ENCODE peak calls at places on chromosomes 11 and 22, in ten cellular contexts. One of them, this sample, is unnamed.
A peak's percentile ranks its signal among the peaks of the same experiment; 100 is the strongest.

GRCh38 chr22:36194971-36195370 is 6.6 kb downstream of the APOL4 start:
- DNase-seq in C1 segment of cervical spinal cord: peak; percentile 42
- DNase-seq in cardiac fibroblast: peak; percentile 87
- DNase-seq in body of pancreas: peak; percentile 34
- DNase-seq in IMR-90: peak; percentile 77
- DNase-seq in amniotic stem cell: peak; percentile 32
- DNase-seq in activated naive CD4-positive, alpha-beta T cell: peak; percentile 7
- DNase-seq in chondrocyte: no peak
- DNase-seq in ACHN: peak; percentile 67
- DNase-seq in LNCaP clone FGC: no peak
- DNase-seq in this sample: no peak

GRCh38 chr11:68121067-68121899 is at the start of gene CHKA:
- DNase-seq in activated naive CD4-positive, alpha-beta T cell: peak; percentile 47
- DNase-seq in chondrocyte: no peak
- DNase-seq in C1 segment of cervical spinal cord: peak; percentile 87
- DNase-seq in body of pancreas: peak; percentile 93
- DNase-seq in LNCaP clone FGC: no peak
- DNase-seq in ACHN: peak; percentile 89
- DNase-seq in cardiac fibroblast: peak; percentile 95
- DNase-seq in amniotic stem cell: peak; percentile 77
- DNase-seq in IMR-90: peak; percentile 82
- DNase-seq in this sample: peak; percentile 97

GRCh38 chr11:85307381-85307780 is 319.8 kb downstream of the DLG2 start:
- DNase-seq in chondrocyte: no peak
- DNase-seq in ACHN: no peak
- DNase-seq in C1 segment of cervical spinal cord: no peak
- DNase-seq in cardiac fibroblast: no peak
- DNase-seq in body of pancreas: no peak
- DNase-seq in LNCaP clone FGC: no peak
- DNase-seq in activated naive CD4-positive, alpha-beta T cell: no peak
- DNase-seq in IMR-90: no peak
- DNase-seq in amniotic stem cell: no peak
- DNase-seq in this sample: no peak

GRCh38 chr11:774873-775592 is 2.3 kb downstream of the GATD1 start:
- DNase-seq in amniotic stem cell: no peak
- DNase-seq in cardiac fibroblast: peak; percentile 39
- DNase-seq in body of pancreas: no peak
- DNase-seq in ACHN: no peak
- DNase-seq in activated naive CD4-positive, alpha-beta T cell: no peak
- DNase-seq in chondrocyte: peak; percentile 79
- DNase-seq in LNCaP clone FGC: no peak
- DNase-seq in C1 segment of cervical spinal cord: no peak
- DNase-seq in IMR-90: peak; percentile 33
- DNase-seq in this sample: no peak

GRCh38 chr11:109808569-109808968 is 284.6 kb upstream of the ZC3H12C start:
- DNase-seq in ACHN: no peak
- DNase-seq in C1 segment of cervical spinal cord: no peak
- DNase-seq in amniotic stem cell: no peak
- DNase-seq in IMR-90: peak; percentile 51
- DNase-seq in activated naive CD4-positive, alpha-beta T cell: no peak
- DNase-seq in LNCaP clone FGC: no peak
- DNase-seq in cardiac fibroblast: peak; percentile 45
- DNase-seq in chondrocyte: no peak
- DNase-seq in body of pancreas: no peak
- DNase-seq in this sample: no peak

GRCh38 chr11:1510928-1511327 is 24.3 kb upstream of the MOB2 start:
- DNase-seq in body of pancreas: no peak
- DNase-seq in cardiac fibroblast: no peak
- DNase-seq in amniotic stem cell: no peak
- DNase-seq in IMR-90: no peak
- DNase-seq in chondrocyte: peak; percentile 39
- DNase-seq in activated naive CD4-positive, alpha-beta T cell: no peak
- DNase-seq in ACHN: no peak
- DNase-seq in C1 segment of cervical spinal cord: no peak
- DNase-seq in LNCaP clone FGC: no peak
- DNase-seq in this sample: no peak

GRCh38 chr11:65870706-65871681 is 1.6 kb downstream of the EFEMP2 start:
- DNase-seq in activated naive CD4-positive, alpha-beta T cell: no peak
- DNase-seq in chondrocyte: peak; percentile 87
- DNase-seq in ACHN: no peak
- DNase-seq in cardiac fibroblast: no peak
- DNase-seq in C1 segment of cervical spinal cord: no peak
- DNase-seq in LNCaP clone FGC: no peak
- DNase-seq in amniotic stem cell: no peak
- DNase-seq in IMR-90: no peak
- DNase-seq in body of pancreas: no peak
- DNase-seq in this sample: peak; percentile 73

GRCh38 chr11:45280449-45280848 is 5.7 kb downstream of the SYT13 start:
- DNase-seq in amniotic stem cell: no peak
- DNase-seq in body of pancreas: no peak
- DNase-seq in C1 segment of cervical spinal cord: no peak
- DNase-seq in IMR-90: peak; percentile 0
- DNase-seq in LNCaP clone FGC: no peak
- DNase-seq in ACHN: no peak
- DNase-seq in chondrocyte: no peak
- DNase-seq in activated naive CD4-positive, alpha-beta T cell: no peak
- DNase-seq in cardiac fibroblast: no peak
- DNase-seq in this sample: no peak

GRCh38 chr22:34971456-34971855 is 94.5 kb upstream of the ISX start:
- DNase-seq in chondrocyte: no peak
- DNase-seq in cardiac fibroblast: no peak
- DNase-seq in ACHN: no peak
- DNase-seq in C1 segment of cervical spinal cord: no peak
- DNase-seq in LNCaP clone FGC: peak; percentile 90
- DNase-seq in activated naive CD4-positive, alpha-beta T cell: no peak
- DNase-seq in body of pancreas: no peak
- DNase-seq in IMR-90: no peak
- DNase-seq in amniotic stem cell: no peak
- DNase-seq in this sample: no peak

GRCh38 chr22:42905217-42905616 is 48.1 kb upstream of the ARFGAP3 start:
- DNase-seq in amniotic stem cell: no peak
- DNase-seq in C1 segment of cervical spinal cord: peak; percentile 64
- DNase-seq in LNCaP clone FGC: no peak
- DNase-seq in IMR-90: no peak
- DNase-seq in body of pancreas: peak; percentile 58
- DNase-seq in cardiac fibroblast: no peak
- DNase-seq in chondrocyte: no peak
- DNase-seq in ACHN: no peak
- DNase-seq in activated naive CD4-positive, alpha-beta T cell: no peak
- DNase-seq in this sample: no peak

GRCh38 chr11:568306-569259 is 7.7 kb upstream of the PHRF1 start:
- DNase-seq in chondrocyte: no peak
- DNase-seq in ACHN: peak; percentile 92
- DNase-seq in amniotic stem cell: peak; percentile 85
- DNase-seq in LNCaP clone FGC: peak; percentile 70
- DNase-seq in IMR-90: peak; percentile 89
- DNase-seq in cardiac fibroblast: peak; percentile 96
- DNase-seq in C1 segment of cervical spinal cord: peak; percentile 76
- DNase-seq in body of pancreas: peak; percentile 95
- DNase-seq in activated naive CD4-positive, alpha-beta T cell: peak; percentile 82
- DNase-seq in this sample: peak; percentile 95

GRCh38 chr11:42764936-42765335 is 546.9 kb upstream of the API5 start:
- DNase-seq in ACHN: no peak
- DNase-seq in activated naive CD4-positive, alpha-beta T cell: no peak
- DNase-seq in chondrocyte: no peak
- DNase-seq in LNCaP clone FGC: no peak
- DNase-seq in C1 segment of cervical spinal cord: peak; percentile 27
- DNase-seq in amniotic stem cell: no peak
- DNase-seq in IMR-90: no peak
- DNase-seq in cardiac fibroblast: no peak
- DNase-seq in body of pancreas: no peak
- DNase-seq in this sample: no peak

GRCh38 chr11:124682443-124682842 is 8.7 kb downstream of the SPA17 start:
- DNase-seq in ACHN: no peak
- DNase-seq in IMR-90: no peak
- DNase-seq in LNCaP clone FGC: no peak
- DNase-seq in amniotic stem cell: no peak
- DNase-seq in C1 segment of cervical spinal cord: no peak
- DNase-seq in body of pancreas: no peak
- DNase-seq in cardiac fibroblast: no peak
- DNase-seq in activated naive CD4-positive, alpha-beta T cell: no peak
- DNase-seq in chondrocyte: no peak
- DNase-seq in this sample: no peak

GRCh38 chr11:110287537-110287936 is 8.9 kb downstream of the RDX start:
- DNase-seq in body of pancreas: no peak
- DNase-seq in C1 segment of cervical spinal cord: no peak
- DNase-seq in LNCaP clone FGC: no peak
- DNase-seq in IMR-90: no peak
- DNase-seq in chondrocyte: no peak
- DNase-seq in amniotic stem cell: no peak
- DNase-seq in activated naive CD4-positive, alpha-beta T cell: no peak
- DNase-seq in ACHN: no peak
- DNase-seq in cardiac fibroblast: no peak
- DNase-seq in this sample: no peak

GRCh38 chr11:3131330-3131941 is 33.7 kb downstream of the OSBPL5 start:
- DNase-seq in IMR-90: no peak
- DNase-seq in chondrocyte: no peak
- DNase-seq in LNCaP clone FGC: no peak
- DNase-seq in body of pancreas: no peak
- DNase-seq in amniotic stem cell: no peak
- DNase-seq in activated naive CD4-positive, alpha-beta T cell: no peak
- DNase-seq in ACHN: no peak
- DNase-seq in C1 segment of cervical spinal cord: no peak
- DNase-seq in cardiac fibroblast: no peak
- DNase-seq in this sample: no peak

GRCh38 chr11:114060402-114061052 is 1.0 kb downstream of the ZBTB16 start:
- DNase-seq in C1 segment of cervical spinal cord: peak; percentile 58
- DNase-seq in LNCaP clone FGC: no peak
- DNase-seq in ACHN: no peak
- DNase-seq in activated naive CD4-positive, alpha-beta T cell: no peak
- DNase-seq in body of pancreas: peak; percentile 54
- DNase-seq in chondrocyte: no peak
- DNase-seq in cardiac fibroblast: no peak
- DNase-seq in IMR-90: no peak
- DNase-seq in amniotic stem cell: no peak
- DNase-seq in this sample: peak; percentile 79

GRCh38 chr22:22210375-22210774 is 34.2 kb upstream of the VPREB1 start:
- DNase-seq in C1 segment of cervical spinal cord: no peak
- DNase-seq in ACHN: peak; percentile 61
- DNase-seq in body of pancreas: no peak
- DNase-seq in IMR-90: peak; percentile 85
- DNase-seq in amniotic stem cell: peak; percentile 5
- DNase-seq in cardiac fibroblast: peak; percentile 23
- DNase-seq in activated naive CD4-positive, alpha-beta T cell: no peak
- DNase-seq in LNCaP clone FGC: no peak
- DNase-seq in chondrocyte: no peak
- DNase-seq in this sample: no peak

GRCh38 chr11:111525456-111525855 is 10.9 kb downstream of the HOATZ start:
- DNase-seq in chondrocyte: no peak
- DNase-seq in activated naive CD4-positive, alpha-beta T cell: no peak
- DNase-seq in C1 segment of cervical spinal cord: no peak
- DNase-seq in body of pancreas: no peak
- DNase-seq in cardiac fibroblast: no peak
- DNase-seq in IMR-90: no peak
- DNase-seq in LNCaP clone FGC: no peak
- DNase-seq in amniotic stem cell: no peak
- DNase-seq in ACHN: no peak
- DNase-seq in this sample: no peak

GRCh38 chr11:46363031-46363407 is 15.8 kb downstream of the DGKZ start:
- DNase-seq in C1 segment of cervical spinal cord: no peak
- DNase-seq in IMR-90: peak; percentile 67
- DNase-seq in activated naive CD4-positive, alpha-beta T cell: no peak
- DNase-seq in ACHN: peak; percentile 45
- DNase-seq in cardiac fibroblast: peak; percentile 84
- DNase-seq in chondrocyte: no peak
- DNase-seq in LNCaP clone FGC: no peak
- DNase-seq in body of pancreas: no peak
- DNase-seq in amniotic stem cell: no peak
- DNase-seq in this sample: peak; percentile 86

GRCh38 chr11:15735711-15736110 is 620.6 kb downstream of the SOX6 start:
- DNase-seq in ACHN: no peak
- DNase-seq in amniotic stem cell: no peak
- DNase-seq in IMR-90: no peak
- DNase-seq in activated naive CD4-positive, alpha-beta T cell: no peak
- DNase-seq in chondrocyte: no peak
- DNase-seq in cardiac fibroblast: no peak
- DNase-seq in C1 segment of cervical spinal cord: no peak
- DNase-seq in body of pancreas: no peak
- DNase-seq in LNCaP clone FGC: no peak
- DNase-seq in this sample: no peak

GRCh38 chr11:134532176-134532920 is 120.3 kb upstream of the B3GAT1 start:
- DNase-seq in IMR-90: no peak
- DNase-seq in body of pancreas: peak; percentile 2
- DNase-seq in ACHN: no peak
- DNase-seq in chondrocyte: peak; percentile 87
- DNase-seq in LNCaP clone FGC: no peak
- DNase-seq in amniotic stem cell: no peak
- DNase-seq in C1 segment of cervical spinal cord: no peak
- DNase-seq in activated naive CD4-positive, alpha-beta T cell: no peak
- DNase-seq in cardiac fibroblast: no peak
- DNase-seq in this sample: no peak

GRCh38 chr11:12275818-12276217 is 101.6 kb upstream of the PARVA start:
- DNase-seq in body of pancreas: peak; percentile 7
- DNase-seq in IMR-90: no peak
- DNase-seq in chondrocyte: no peak
- DNase-seq in activated naive CD4-positive, alpha-beta T cell: no peak
- DNase-seq in ACHN: no peak
- DNase-seq in cardiac fibroblast: no peak
- DNase-seq in C1 segment of cervical spinal cord: no peak
- DNase-seq in LNCaP clone FGC: no peak
- DNase-seq in amniotic stem cell: no peak
- DNase-seq in this sample: no peak

GRCh38 chr22:50678651-50679521 is 6.3 kb downstream of the SHANK3 start:
- DNase-seq in amniotic stem cell: no peak
- DNase-seq in IMR-90: no peak
- DNase-seq in body of pancreas: no peak
- DNase-seq in ACHN: no peak
- DNase-seq in LNCaP clone FGC: no peak
- DNase-seq in activated naive CD4-positive, alpha-beta T cell: no peak
- DNase-seq in chondrocyte: peak; percentile 87
- DNase-seq in cardiac fibroblast: no peak
- DNase-seq in C1 segment of cervical spinal cord: no peak
- DNase-seq in this sample: no peak

GRCh38 chr11:68118753-68119448 is 2.3 kb downstream of the CHKA start:
- DNase-seq in amniotic stem cell: no peak
- DNase-seq in activated naive CD4-positive, alpha-beta T cell: no peak
- DNase-seq in C1 segment of cervical spinal cord: no peak
- DNase-seq in ACHN: no peak
- DNase-seq in body of pancreas: peak; percentile 63
- DNase-seq in IMR-90: peak; percentile 38
- DNase-seq in LNCaP clone FGC: no peak
- DNase-seq in cardiac fibroblast: peak; percentile 35
- DNase-seq in chondrocyte: no peak
- DNase-seq in this sample: no peak

This sample was measured in Right ventricle myocardium inferior.